ENCODE peak calls at places on chromosome 14, in nine cellular contexts. One of them, this sample, is unnamed.

GRCh38 chr14:93691042-93691780 is 97.1 kb downstream of the PRIMA1 start:
- DNase-seq in AG04450: no peak
- DNase-seq in Peyer's patch: no peak
- DNase-seq in HFF-Myc: no peak
- DNase-seq in WERI-Rb-1: no peak
- DNase-seq in left ventricle myocardium inferior: no peak
- DNase-seq in AG09319: no peak
- DNase-seq in A549: no peak
- DNase-seq in GM13977: no peak
- DNase-seq in this sample: no peak

GRCh38 chr14:34103176-34103575 is 152.3 kb upstream of the EGLN3 start:
- DNase-seq in AG04450: no peak
- DNase-seq in Peyer's patch: no peak
- DNase-seq in HFF-Myc: no peak
- DNase-seq in WERI-Rb-1: no peak
- DNase-seq in left ventricle myocardium inferior: no peak
- DNase-seq in AG09319: no peak
- DNase-seq in A549: no peak
- DNase-seq in GM13977: no peak
- DNase-seq in this sample: no peak

GRCh38 chr14:104442611-104443390 is 136.8 kb upstream of the C14orf180 start:
- DNase-seq in AG04450: no peak
- DNase-seq in Peyer's patch: no peak
- DNase-seq in HFF-Myc: no peak
- DNase-seq in WERI-Rb-1: no peak
- DNase-seq in left ventricle myocardium inferior: no peak
- DNase-seq in AG09319: no peak
- DNase-seq in A549: no peak
- DNase-seq in GM13977: no peak
- DNase-seq in this sample: no peak

GRCh38 chr14:79011920-79012204 is 841.7 kb downstream of the NRXN3 start:
- DNase-seq in AG04450: no peak
- DNase-seq in Peyer's patch: no peak
- DNase-seq in HFF-Myc: no peak
- DNase-seq in WERI-Rb-1: no peak
- DNase-seq in left ventricle myocardium inferior: no peak
- DNase-seq in AG09319: no peak
- DNase-seq in A549: no peak
- DNase-seq in GM13977: no peak
- DNase-seq in this sample: no peak

GRCh38 chr14:53295985-53296582 is 143.0 kb upstream of the DDHD1 start:
- DNase-seq in AG04450: no peak
- DNase-seq in Peyer's patch: no peak
- DNase-seq in HFF-Myc: no peak
- DNase-seq in WERI-Rb-1: no peak
- DNase-seq in left ventricle myocardium inferior: no peak
- DNase-seq in AG09319: no peak
- DNase-seq in A549: peak
- DNase-seq in GM13977: peak
- DNase-seq in this sample: peak

GRCh38 chr14:59582845-59583509 is 6.4 kb upstream of the CCDC175 start:
- DNase-seq in AG04450: no peak
- DNase-seq in Peyer's patch: no peak
- DNase-seq in HFF-Myc: no peak
- DNase-seq in WERI-Rb-1: peak
- DNase-seq in left ventricle myocardium inferior: no peak
- DNase-seq in AG09319: no peak
- DNase-seq in A549: no peak
- DNase-seq in GM13977: no peak
- DNase-seq in this sample: no peak

GRCh38 chr14:105064721-105065143 is 498 bp downstream of the GPR132 start:
- DNase-seq in AG04450: no peak
- DNase-seq in Peyer's patch: peak
- DNase-seq in HFF-Myc: no peak
- DNase-seq in WERI-Rb-1: peak
- DNase-seq in left ventricle myocardium inferior: no peak
- DNase-seq in AG09319: no peak
- DNase-seq in A549: no peak
- DNase-seq in GM13977: no peak
- DNase-seq in this sample: no peak

GRCh38 chr14:99961826-99962518 is 103.2 kb upstream of the EVL start:
- DNase-seq in AG04450: no peak
- DNase-seq in Peyer's patch: no peak
- DNase-seq in HFF-Myc: no peak
- DNase-seq in WERI-Rb-1: no peak
- DNase-seq in left ventricle myocardium inferior: no peak
- DNase-seq in AG09319: no peak
- DNase-seq in A549: no peak
- DNase-seq in GM13977: no peak
- DNase-seq in this sample: no peak

GRCh38 chr14:34027130-34027989 is 76.5 kb upstream of the EGLN3 start:
- DNase-seq in AG04450: no peak
- DNase-seq in Peyer's patch: no peak
- DNase-seq in HFF-Myc: no peak
- DNase-seq in WERI-Rb-1: no peak
- DNase-seq in left ventricle myocardium inferior: no peak
- DNase-seq in AG09319: no peak
- DNase-seq in A549: no peak
- DNase-seq in GM13977: no peak
- DNase-seq in this sample: no peak

GRCh38 chr14:91303091-91303923 is 58.8 kb upstream of the GPR68 start:
- DNase-seq in AG04450: no peak
- DNase-seq in Peyer's patch: no peak
- DNase-seq in HFF-Myc: no peak
- DNase-seq in WERI-Rb-1: peak
- DNase-seq in left ventricle myocardium inferior: peak
- DNase-seq in AG09319: no peak
- DNase-seq in A549: peak
- DNase-seq in GM13977: peak
- DNase-seq in this sample: no peak

GRCh38 chr14:90439874-90440442 is 43.1 kb downstream of the CALM1 start:
- DNase-seq in AG04450: no peak
- DNase-seq in Peyer's patch: no peak
- DNase-seq in HFF-Myc: no peak
- DNase-seq in WERI-Rb-1: no peak
- DNase-seq in left ventricle myocardium inferior: no peak
- DNase-seq in AG09319: no peak
- DNase-seq in A549: no peak
- DNase-seq in GM13977: no peak
- DNase-seq in this sample: no peak

GRCh38 chr14:64800000-64800399 is 79.7 kb downstream of the SPTB start:
- DNase-seq in AG04450: no peak
- DNase-seq in Peyer's patch: no peak
- DNase-seq in HFF-Myc: no peak
- DNase-seq in WERI-Rb-1: peak
- DNase-seq in left ventricle myocardium inferior: peak
- DNase-seq in AG09319: no peak
- DNase-seq in A549: peak
- DNase-seq in GM13977: no peak
- DNase-seq in this sample: no peak

GRCh38 chr14:75041613-75042012 is 9.7 kb downstream of the MLH3 start:
- DNase-seq in AG04450: no peak
- DNase-seq in Peyer's patch: peak
- DNase-seq in HFF-Myc: no peak
- DNase-seq in WERI-Rb-1: no peak
- DNase-seq in left ventricle myocardium inferior: no peak
- DNase-seq in AG09319: no peak
- DNase-seq in A549: no peak
- DNase-seq in GM13977: no peak
- DNase-seq in this sample: no peak

GRCh38 chr14:76773188-76773885 is 12.1 kb downstream of the VASH1 start:
- DNase-seq in AG04450: peak
- DNase-seq in Peyer's patch: peak
- DNase-seq in HFF-Myc: peak
- DNase-seq in WERI-Rb-1: no peak
- DNase-seq in left ventricle myocardium inferior: peak
- DNase-seq in AG09319: peak
- DNase-seq in A549: peak
- DNase-seq in GM13977: no peak
- DNase-seq in this sample: peak

GRCh38 chr14:74979442-74980397 is 23.0 kb upstream of the EIF2B2 start:
- DNase-seq in AG04450: no peak
- DNase-seq in Peyer's patch: peak
- DNase-seq in HFF-Myc: no peak
- DNase-seq in WERI-Rb-1: peak
- DNase-seq in left ventricle myocardium inferior: no peak
- DNase-seq in AG09319: peak
- DNase-seq in A549: no peak
- DNase-seq in GM13977: no peak
- DNase-seq in this sample: no peak

GRCh38 chr14:64707661-64708060 is 3.4 kb downstream of the PLEKHG3 start:
- DNase-seq in AG04450: peak
- DNase-seq in Peyer's patch: peak
- DNase-seq in HFF-Myc: no peak
- DNase-seq in WERI-Rb-1: no peak
- DNase-seq in left ventricle myocardium inferior: no peak
- DNase-seq in AG09319: no peak
- DNase-seq in A549: peak
- DNase-seq in GM13977: no peak
- DNase-seq in this sample: peak

DNA sequence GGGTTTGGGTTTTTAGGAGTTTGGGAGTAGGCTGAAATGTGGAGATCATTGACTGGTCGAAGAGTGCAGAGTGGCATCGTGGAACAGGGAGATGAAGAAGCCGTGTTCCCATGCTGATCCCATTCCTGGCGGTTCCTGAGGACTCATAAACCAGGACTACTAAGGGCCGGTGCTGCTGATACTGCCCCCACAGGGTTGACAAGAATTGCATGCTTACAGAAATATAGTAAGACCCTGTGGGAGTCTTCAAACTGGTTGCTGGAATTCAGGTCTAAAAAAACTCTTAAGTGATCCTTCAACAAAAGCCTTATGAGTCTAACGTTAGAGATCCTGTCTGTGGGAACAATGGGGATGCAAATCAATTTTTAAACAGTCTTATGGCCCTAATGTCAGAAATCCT is 64.0 kb upstream of the ARHGAP5 start:
- DNase-seq in AG04450: no peak
- DNase-seq in Peyer's patch: no peak
- DNase-seq in HFF-Myc: no peak
- DNase-seq in WERI-Rb-1: peak
- DNase-seq in left ventricle myocardium inferior: no peak
- DNase-seq in AG09319: no peak
- DNase-seq in A549: no peak
- DNase-seq in GM13977: no peak
- DNase-seq in this sample: no peak
- TF ChIP-seq CTCF in AG04450: no peak
- TF ChIP-seq CTCF in Peyer's patch: no peak
- TF ChIP-seq CTCF in HFF-Myc: no peak
- TF ChIP-seq CTCF in WERI-Rb-1: peak
- TF ChIP-seq CTCF in left ventricle myocardium inferior: no peak
- TF ChIP-seq CTCF in AG09319: no peak
- TF ChIP-seq CTCF in A549: no peak
- TF ChIP-seq CTCF in GM13977: no peak
- TF ChIP-seq CTCF in this sample: no peak

GRCh38 chr14:20799955-20800544 is 2.6 kb downstream of the RNASE1 start:
- DNase-seq in AG04450: no peak
- DNase-seq in Peyer's patch: peak
- DNase-seq in HFF-Myc: no peak
- DNase-seq in WERI-Rb-1: no peak
- DNase-seq in left ventricle myocardium inferior: peak
- DNase-seq in AG09319: no peak
- DNase-seq in A549: no peak
- DNase-seq in GM13977: no peak
- DNase-seq in this sample: no peak

GRCh38 chr14:20799444-20799843 is 3.2 kb downstream of the RNASE1 start:
- DNase-seq in AG04450: no peak
- DNase-seq in Peyer's patch: no peak
- DNase-seq in HFF-Myc: no peak
- DNase-seq in WERI-Rb-1: no peak
- DNase-seq in left ventricle myocardium inferior: no peak
- DNase-seq in AG09319: no peak
- DNase-seq in A549: no peak
- DNase-seq in GM13977: no peak
- DNase-seq in this sample: no peak

GRCh38 chr14:20803221-20803620 is 577 bp upstream of the RNASE1 start:
- DNase-seq in AG04450: no peak
- DNase-seq in Peyer's patch: no peak
- DNase-seq in HFF-Myc: no peak
- DNase-seq in WERI-Rb-1: no peak
- DNase-seq in left ventricle myocardium inferior: peak
- DNase-seq in AG09319: no peak
- DNase-seq in A549: no peak
- DNase-seq in GM13977: no peak
- DNase-seq in this sample: no peak

GRCh38 chr14:20802341-20803084 is at the start of gene RNASE1:
- DNase-seq in AG04450: no peak
- DNase-seq in Peyer's patch: peak
- DNase-seq in HFF-Myc: no peak
- DNase-seq in WERI-Rb-1: no peak
- DNase-seq in left ventricle myocardium inferior: peak
- DNase-seq in AG09319: no peak
- DNase-seq in A549: peak
- DNase-seq in GM13977: no peak
- DNase-seq in this sample: no peak

DNA sequence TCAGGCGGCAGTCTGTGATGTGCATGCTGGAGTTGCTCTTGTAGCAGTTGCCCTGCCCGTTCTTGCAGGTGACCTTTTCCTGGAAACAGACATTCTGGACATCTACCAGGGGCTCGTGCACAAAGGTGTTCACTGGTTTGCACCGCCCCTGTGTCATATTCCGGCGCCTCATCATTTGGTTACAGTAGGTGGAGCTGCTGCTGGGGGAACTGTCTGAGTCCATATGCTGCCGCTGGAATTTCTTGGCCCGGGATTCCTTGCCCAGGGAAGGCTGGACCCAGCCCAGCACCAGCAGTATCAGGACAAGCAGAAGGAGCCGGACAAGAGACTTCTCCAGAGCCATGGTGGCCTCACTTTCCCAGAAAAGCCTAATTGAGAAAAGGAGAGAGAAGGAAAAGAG is 918 bp downstream of the RNASE1 start:
- DNase-seq in AG04450: no peak
- DNase-seq in Peyer's patch: no peak
- DNase-seq in HFF-Myc: no peak
- DNase-seq in WERI-Rb-1: no peak
- DNase-seq in left ventricle myocardium inferior: peak
- DNase-seq in AG09319: no peak
- DNase-seq in A549: no peak
- DNase-seq in GM13977: no peak
- DNase-seq in this sample: no peak
- TF ChIP-seq CTCF in AG04450: no peak
- TF ChIP-seq CTCF in Peyer's patch: no peak
- TF ChIP-seq CTCF in HFF-Myc: no peak
- TF ChIP-seq CTCF in WERI-Rb-1: no peak
- TF ChIP-seq CTCF in left ventricle myocardium inferior: peak
- TF ChIP-seq CTCF in AG09319: no peak
- TF ChIP-seq CTCF in A549: no peak
- TF ChIP-seq CTCF in GM13977: no peak
- TF ChIP-seq CTCF in this sample: no peak

GRCh38 chr14:102586420-102587119 is 5.9 kb upstream of the RCOR1 start:
- DNase-seq in AG04450: peak
- DNase-seq in Peyer's patch: no peak
- DNase-seq in HFF-Myc: peak
- DNase-seq in WERI-Rb-1: no peak
- DNase-seq in left ventricle myocardium inferior: no peak
- DNase-seq in AG09319: peak
- DNase-seq in A549: no peak
- DNase-seq in GM13977: no peak
- DNase-seq in this sample: no peak
- TF ChIP-seq CTCF in AG04450: peak
- TF ChIP-seq CTCF in Peyer's patch: no peak
- TF ChIP-seq CTCF in HFF-Myc: peak
- TF ChIP-seq CTCF in WERI-Rb-1: no peak
- TF ChIP-seq CTCF in left ventricle myocardium inferior: no peak
- TF ChIP-seq CTCF in AG09319: peak
- TF ChIP-seq CTCF in A549: no peak
- TF ChIP-seq CTCF in GM13977: no peak
- TF ChIP-seq CTCF in this sample: no peak

GRCh38 chr14:49550284-49551184 is 35.6 kb downstream of the RPS29 start:
- DNase-seq in AG04450: no peak
- DNase-seq in Peyer's patch: no peak
- DNase-seq in HFF-Myc: no peak
- DNase-seq in WERI-Rb-1: no peak
- DNase-seq in left ventricle myocardium inferior: no peak
- DNase-seq in AG09319: no peak
- DNase-seq in A549: no peak
- DNase-seq in GM13977: no peak
- DNase-seq in this sample: no peak
- TF ChIP-seq CTCF in AG04450: peak
- TF ChIP-seq CTCF in Peyer's patch: no peak
- TF ChIP-seq CTCF in HFF-Myc: peak
- TF ChIP-seq CTCF in WERI-Rb-1: no peak
- TF ChIP-seq CTCF in left ventricle myocardium inferior: no peak
- TF ChIP-seq CTCF in AG09319: peak
- TF ChIP-seq CTCF in A549: peak
- TF ChIP-seq CTCF in GM13977: peak
- TF ChIP-seq CTCF in this sample: peak